ENCODE peak calls at places on chromosomes 1 and 21, in eight cellular contexts. One of them, this sample, is unnamed.

GRCh38 chr21:43733060-43733459 is 14.1 kb downstream of the PDXK start:
- DNase-seq in stimulated activated CD8-positive, alpha-beta memory T cell treated with anti-CD3 and anti-CD28 coated beads, Interleukin-4, amount 100 ng/mL, for 24 hours: no peak
- DNase-seq in AG10803: no peak
- DNase-seq in activated CD4-positive, CD25-positive, alpha-beta regulatory T cell: no peak
- DNase-seq in activated effector memory CD4-positive, alpha-beta T cell treated with Interleukin-2 at 50 U/mL for 16 hours: no peak
- DNase-seq in AG09309: no peak
- DNase-seq in brain pericyte: no peak
- DNase-seq in caudate nucleus: no peak
- DNase-seq in this sample: no peak

GRCh38 chr1:175317309-175317708 is 124.7 kb upstream of the KIAA0040 start:
- DNase-seq in brain pericyte: no peak
- DNase-seq in stimulated activated CD8-positive, alpha-beta memory T cell treated with anti-CD3 and anti-CD28 coated beads, Interleukin-4, amount 100 ng/mL, for 24 hours: no peak
- DNase-seq in activated CD4-positive, CD25-positive, alpha-beta regulatory T cell: no peak
- DNase-seq in AG09309: no peak
- DNase-seq in activated effector memory CD4-positive, alpha-beta T cell treated with Interleukin-2 at 50 U/mL for 16 hours: no peak
- DNase-seq in caudate nucleus: no peak
- DNase-seq in AG10803: no peak
- DNase-seq in this sample: no peak

GRCh38 chr1:232982238-232982944 is 32.0 kb downstream of the NTPCR start:
- DNase-seq in AG10803: peak
- DNase-seq in activated effector memory CD4-positive, alpha-beta T cell treated with Interleukin-2 at 50 U/mL for 16 hours: no peak
- DNase-seq in stimulated activated CD8-positive, alpha-beta memory T cell treated with anti-CD3 and anti-CD28 coated beads, Interleukin-4, amount 100 ng/mL, for 24 hours: no peak
- DNase-seq in activated CD4-positive, CD25-positive, alpha-beta regulatory T cell: no peak
- DNase-seq in brain pericyte: no peak
- DNase-seq in AG09309: peak
- DNase-seq in caudate nucleus: no peak
- DNase-seq in this sample: no peak

GRCh38 chr1:228368801-228369607 is 37.6 kb downstream of the TRIM11 start:
- DNase-seq in activated effector memory CD4-positive, alpha-beta T cell treated with Interleukin-2 at 50 U/mL for 16 hours: no peak
- DNase-seq in AG10803: no peak
- DNase-seq in stimulated activated CD8-positive, alpha-beta memory T cell treated with anti-CD3 and anti-CD28 coated beads, Interleukin-4, amount 100 ng/mL, for 24 hours: no peak
- DNase-seq in AG09309: no peak
- DNase-seq in caudate nucleus: no peak
- DNase-seq in activated CD4-positive, CD25-positive, alpha-beta regulatory T cell: no peak
- DNase-seq in brain pericyte: no peak
- DNase-seq in this sample: no peak

GRCh38 chr1:57111210-57111609 is 145.4 kb upstream of the C8B start:
- DNase-seq in AG09309: no peak
- DNase-seq in stimulated activated CD8-positive, alpha-beta memory T cell treated with anti-CD3 and anti-CD28 coated beads, Interleukin-4, amount 100 ng/mL, for 24 hours: no peak
- DNase-seq in AG10803: no peak
- DNase-seq in activated effector memory CD4-positive, alpha-beta T cell treated with Interleukin-2 at 50 U/mL for 16 hours: no peak
- DNase-seq in brain pericyte: no peak
- DNase-seq in activated CD4-positive, CD25-positive, alpha-beta regulatory T cell: no peak
- DNase-seq in caudate nucleus: no peak
- DNase-seq in this sample: no peak

GRCh38 chr1:64139877-64140276 is 63.5 kb upstream of the UBE2U start:
- DNase-seq in stimulated activated CD8-positive, alpha-beta memory T cell treated with anti-CD3 and anti-CD28 coated beads, Interleukin-4, amount 100 ng/mL, for 24 hours: no peak
- DNase-seq in AG10803: no peak
- DNase-seq in activated effector memory CD4-positive, alpha-beta T cell treated with Interleukin-2 at 50 U/mL for 16 hours: no peak
- DNase-seq in caudate nucleus: no peak
- DNase-seq in AG09309: no peak
- DNase-seq in activated CD4-positive, CD25-positive, alpha-beta regulatory T cell: no peak
- DNase-seq in brain pericyte: no peak
- DNase-seq in this sample: no peak

GRCh38 chr1:79128726-79129125 is 122.2 kb upstream of the ADGRL4 start:
- DNase-seq in activated effector memory CD4-positive, alpha-beta T cell treated with Interleukin-2 at 50 U/mL for 16 hours: no peak
- DNase-seq in stimulated activated CD8-positive, alpha-beta memory T cell treated with anti-CD3 and anti-CD28 coated beads, Interleukin-4, amount 100 ng/mL, for 24 hours: no peak
- DNase-seq in AG10803: peak
- DNase-seq in brain pericyte: peak
- DNase-seq in AG09309: peak
- DNase-seq in activated CD4-positive, CD25-positive, alpha-beta regulatory T cell: no peak
- DNase-seq in caudate nucleus: no peak
- DNase-seq in this sample: no peak

GRCh38 chr1:236027096-236027495 is 37.8 kb downstream of the NID1 start:
- DNase-seq in AG09309: no peak
- DNase-seq in brain pericyte: no peak
- DNase-seq in AG10803: no peak
- DNase-seq in activated effector memory CD4-positive, alpha-beta T cell treated with Interleukin-2 at 50 U/mL for 16 hours: no peak
- DNase-seq in caudate nucleus: no peak
- DNase-seq in stimulated activated CD8-positive, alpha-beta memory T cell treated with anti-CD3 and anti-CD28 coated beads, Interleukin-4, amount 100 ng/mL, for 24 hours: no peak
- DNase-seq in activated CD4-positive, CD25-positive, alpha-beta regulatory T cell: no peak
- DNase-seq in this sample: no peak

GRCh38 chr21:25563399-25564116 is 43.7 kb downstream of the MRPL39 start:
- DNase-seq in activated effector memory CD4-positive, alpha-beta T cell treated with Interleukin-2 at 50 U/mL for 16 hours: no peak
- DNase-seq in brain pericyte: no peak
- DNase-seq in AG10803: peak
- DNase-seq in activated CD4-positive, CD25-positive, alpha-beta regulatory T cell: no peak
- DNase-seq in AG09309: no peak
- DNase-seq in stimulated activated CD8-positive, alpha-beta memory T cell treated with anti-CD3 and anti-CD28 coated beads, Interleukin-4, amount 100 ng/mL, for 24 hours: no peak
- DNase-seq in caudate nucleus: no peak
- DNase-seq in this sample: no peak

GRCh38 chr1:79193211-79194079 is 186.9 kb upstream of the ADGRL4 start:
- DNase-seq in caudate nucleus: no peak
- DNase-seq in AG10803: peak
- DNase-seq in brain pericyte: peak
- DNase-seq in stimulated activated CD8-positive, alpha-beta memory T cell treated with anti-CD3 and anti-CD28 coated beads, Interleukin-4, amount 100 ng/mL, for 24 hours: no peak
- DNase-seq in AG09309: peak
- DNase-seq in activated CD4-positive, CD25-positive, alpha-beta regulatory T cell: no peak
- DNase-seq in activated effector memory CD4-positive, alpha-beta T cell treated with Interleukin-2 at 50 U/mL for 16 hours: no peak
- DNase-seq in this sample: no peak

GRCh38 chr1:217138173-217138838 is 415.1 kb upstream of the ESRRG start:
- DNase-seq in activated effector memory CD4-positive, alpha-beta T cell treated with Interleukin-2 at 50 U/mL for 16 hours: no peak
- DNase-seq in stimulated activated CD8-positive, alpha-beta memory T cell treated with anti-CD3 and anti-CD28 coated beads, Interleukin-4, amount 100 ng/mL, for 24 hours: no peak
- DNase-seq in AG10803: no peak
- DNase-seq in AG09309: no peak
- DNase-seq in activated CD4-positive, CD25-positive, alpha-beta regulatory T cell: no peak
- DNase-seq in caudate nucleus: no peak
- DNase-seq in brain pericyte: no peak
- DNase-seq in this sample: no peak

GRCh38 chr1:109669246-109669948 is 1.5 kb downstream of the GSTM2 start:
- DNase-seq in AG09309: no peak
- DNase-seq in caudate nucleus: no peak
- DNase-seq in brain pericyte: no peak
- DNase-seq in activated effector memory CD4-positive, alpha-beta T cell treated with Interleukin-2 at 50 U/mL for 16 hours: no peak
- DNase-seq in AG10803: no peak
- DNase-seq in stimulated activated CD8-positive, alpha-beta memory T cell treated with anti-CD3 and anti-CD28 coated beads, Interleukin-4, amount 100 ng/mL, for 24 hours: no peak
- DNase-seq in activated CD4-positive, CD25-positive, alpha-beta regulatory T cell: no peak
- DNase-seq in this sample: no peak

GRCh38 chr1:70361727-70362413 is 7.3 kb upstream of the ANKRD13C start:
- DNase-seq in caudate nucleus: no peak
- DNase-seq in brain pericyte: no peak
- DNase-seq in AG09309: no peak
- DNase-seq in activated effector memory CD4-positive, alpha-beta T cell treated with Interleukin-2 at 50 U/mL for 16 hours: no peak
- DNase-seq in AG10803: peak
- DNase-seq in activated CD4-positive, CD25-positive, alpha-beta regulatory T cell: no peak
- DNase-seq in stimulated activated CD8-positive, alpha-beta memory T cell treated with anti-CD3 and anti-CD28 coated beads, Interleukin-4, amount 100 ng/mL, for 24 hours: no peak
- DNase-seq in this sample: no peak

GRCh38 chr1:77585610-77586314 is 96.7 kb downstream of the ZZZ3 start:
- DNase-seq in brain pericyte: no peak
- DNase-seq in activated CD4-positive, CD25-positive, alpha-beta regulatory T cell: no peak
- DNase-seq in AG09309: no peak
- DNase-seq in AG10803: no peak
- DNase-seq in activated effector memory CD4-positive, alpha-beta T cell treated with Interleukin-2 at 50 U/mL for 16 hours: no peak
- DNase-seq in stimulated activated CD8-positive, alpha-beta memory T cell treated with anti-CD3 and anti-CD28 coated beads, Interleukin-4, amount 100 ng/mL, for 24 hours: no peak
- DNase-seq in caudate nucleus: no peak
- DNase-seq in this sample: no peak

GRCh38 chr1:235954306-235955283 is 87.9 kb upstream of the LYST start:
- DNase-seq in caudate nucleus: no peak
- DNase-seq in AG10803: peak
- DNase-seq in stimulated activated CD8-positive, alpha-beta memory T cell treated with anti-CD3 and anti-CD28 coated beads, Interleukin-4, amount 100 ng/mL, for 24 hours: no peak
- DNase-seq in activated CD4-positive, CD25-positive, alpha-beta regulatory T cell: no peak
- DNase-seq in activated effector memory CD4-positive, alpha-beta T cell treated with Interleukin-2 at 50 U/mL for 16 hours: peak
- DNase-seq in AG09309: no peak
- DNase-seq in brain pericyte: no peak
- DNase-seq in this sample: peak

GRCh38 chr1:85584264-85584781 is 3.8 kb downstream of the CCN1 start:
- DNase-seq in activated CD4-positive, CD25-positive, alpha-beta regulatory T cell: no peak
- DNase-seq in brain pericyte: no peak
- DNase-seq in stimulated activated CD8-positive, alpha-beta memory T cell treated with anti-CD3 and anti-CD28 coated beads, Interleukin-4, amount 100 ng/mL, for 24 hours: no peak
- DNase-seq in AG10803: peak
- DNase-seq in caudate nucleus: no peak
- DNase-seq in activated effector memory CD4-positive, alpha-beta T cell treated with Interleukin-2 at 50 U/mL for 16 hours: no peak
- DNase-seq in AG09309: peak
- DNase-seq in this sample: no peak

GRCh38 chr1:62439652-62440371 is 3.0 kb downstream of the USP1 start:
- DNase-seq in stimulated activated CD8-positive, alpha-beta memory T cell treated with anti-CD3 and anti-CD28 coated beads, Interleukin-4, amount 100 ng/mL, for 24 hours: no peak
- DNase-seq in brain pericyte: no peak
- DNase-seq in AG10803: no peak
- DNase-seq in activated effector memory CD4-positive, alpha-beta T cell treated with Interleukin-2 at 50 U/mL for 16 hours: no peak
- DNase-seq in caudate nucleus: no peak
- DNase-seq in activated CD4-positive, CD25-positive, alpha-beta regulatory T cell: no peak
- DNase-seq in AG09309: no peak
- DNase-seq in this sample: peak

GRCh38 chr21:23579573-23579972 is 2027.7 kb downstream of the MRPL39 start:
- DNase-seq in brain pericyte: no peak
- DNase-seq in stimulated activated CD8-positive, alpha-beta memory T cell treated with anti-CD3 and anti-CD28 coated beads, Interleukin-4, amount 100 ng/mL, for 24 hours: no peak
- DNase-seq in activated effector memory CD4-positive, alpha-beta T cell treated with Interleukin-2 at 50 U/mL for 16 hours: no peak
- DNase-seq in AG09309: no peak
- DNase-seq in AG10803: no peak
- DNase-seq in activated CD4-positive, CD25-positive, alpha-beta regulatory T cell: no peak
- DNase-seq in caudate nucleus: no peak
- DNase-seq in this sample: no peak

GRCh38 chr1:28582248-28582615 is 9.8 kb upstream of the RAB42 start:
- DNase-seq in AG10803: peak
- DNase-seq in activated effector memory CD4-positive, alpha-beta T cell treated with Interleukin-2 at 50 U/mL for 16 hours: no peak
- DNase-seq in caudate nucleus: no peak
- DNase-seq in stimulated activated CD8-positive, alpha-beta memory T cell treated with anti-CD3 and anti-CD28 coated beads, Interleukin-4, amount 100 ng/mL, for 24 hours: no peak
- DNase-seq in activated CD4-positive, CD25-positive, alpha-beta regulatory T cell: no peak
- DNase-seq in AG09309: no peak
- DNase-seq in brain pericyte: no peak
- DNase-seq in this sample: no peak

GRCh38 chr1:161730050-161730564 is 8.8 kb downstream of the FCRLB start:
- DNase-seq in activated CD4-positive, CD25-positive, alpha-beta regulatory T cell: no peak
- DNase-seq in stimulated activated CD8-positive, alpha-beta memory T cell treated with anti-CD3 and anti-CD28 coated beads, Interleukin-4, amount 100 ng/mL, for 24 hours: peak
- DNase-seq in AG09309: no peak
- DNase-seq in caudate nucleus: no peak
- DNase-seq in activated effector memory CD4-positive, alpha-beta T cell treated with Interleukin-2 at 50 U/mL for 16 hours: no peak
- DNase-seq in brain pericyte: no peak
- DNase-seq in AG10803: peak
- DNase-seq in this sample: no peak

GRCh38 chr1:228647523-228648444 is 87.5 kb upstream of the RHOU start:
- DNase-seq in activated CD4-positive, CD25-positive, alpha-beta regulatory T cell: no peak
- DNase-seq in AG10803: peak
- DNase-seq in brain pericyte: no peak
- DNase-seq in caudate nucleus: no peak
- DNase-seq in activated effector memory CD4-positive, alpha-beta T cell treated with Interleukin-2 at 50 U/mL for 16 hours: no peak
- DNase-seq in AG09309: no peak
- DNase-seq in stimulated activated CD8-positive, alpha-beta memory T cell treated with anti-CD3 and anti-CD28 coated beads, Interleukin-4, amount 100 ng/mL, for 24 hours: no peak
- DNase-seq in this sample: no peak

GRCh38 chr1:98965394-98965793 is 39.3 kb downstream of the PLPPR5 start:
- DNase-seq in AG09309: no peak
- DNase-seq in caudate nucleus: no peak
- DNase-seq in brain pericyte: no peak
- DNase-seq in AG10803: no peak
- DNase-seq in stimulated activated CD8-positive, alpha-beta memory T cell treated with anti-CD3 and anti-CD28 coated beads, Interleukin-4, amount 100 ng/mL, for 24 hours: no peak
- DNase-seq in activated effector memory CD4-positive, alpha-beta T cell treated with Interleukin-2 at 50 U/mL for 16 hours: no peak
- DNase-seq in activated CD4-positive, CD25-positive, alpha-beta regulatory T cell: no peak
- DNase-seq in this sample: no peak

GRCh38 chr1:174158767-174159252 is 510 bp upstream of the RABGAP1L start:
- DNase-seq in AG10803: no peak
- DNase-seq in activated CD4-positive, CD25-positive, alpha-beta regulatory T cell: no peak
- DNase-seq in activated effector memory CD4-positive, alpha-beta T cell treated with Interleukin-2 at 50 U/mL for 16 hours: no peak
- DNase-seq in stimulated activated CD8-positive, alpha-beta memory T cell treated with anti-CD3 and anti-CD28 coated beads, Interleukin-4, amount 100 ng/mL, for 24 hours: no peak
- DNase-seq in caudate nucleus: no peak
- DNase-seq in brain pericyte: no peak
- DNase-seq in AG09309: no peak
- DNase-seq in this sample: no peak

GRCh38 chr1:159686599-159687299 is 27.6 kb downstream of the CRP start:
- DNase-seq in activated effector memory CD4-positive, alpha-beta T cell treated with Interleukin-2 at 50 U/mL for 16 hours: no peak
- DNase-seq in AG09309: no peak
- DNase-seq in activated CD4-positive, CD25-positive, alpha-beta regulatory T cell: no peak
- DNase-seq in brain pericyte: no peak
- DNase-seq in caudate nucleus: no peak
- DNase-seq in stimulated activated CD8-positive, alpha-beta memory T cell treated with anti-CD3 and anti-CD28 coated beads, Interleukin-4, amount 100 ng/mL, for 24 hours: no peak
- DNase-seq in AG10803: no peak
- DNase-seq in this sample: no peak

GRCh38 chr1:51170342-51170741 is 65.7 kb upstream of the RNF11 start:
- DNase-seq in stimulated activated CD8-positive, alpha-beta memory T cell treated with anti-CD3 and anti-CD28 coated beads, Interleukin-4, amount 100 ng/mL, for 24 hours: no peak
- DNase-seq in AG09309: no peak
- DNase-seq in activated effector memory CD4-positive, alpha-beta T cell treated with Interleukin-2 at 50 U/mL for 16 hours: no peak
- DNase-seq in AG10803: no peak
- DNase-seq in caudate nucleus: no peak
- DNase-seq in brain pericyte: no peak
- DNase-seq in activated CD4-positive, CD25-positive, alpha-beta regulatory T cell: no peak
- DNase-seq in this sample: no peak

GRCh38 chr1:167905182-167905581 is 8.8 kb downstream of the ADCY10 start:
- DNase-seq in activated CD4-positive, CD25-positive, alpha-beta regulatory T cell: no peak
- DNase-seq in brain pericyte: no peak
- DNase-seq in activated effector memory CD4-positive, alpha-beta T cell treated with Interleukin-2 at 50 U/mL for 16 hours: no peak
- DNase-seq in stimulated activated CD8-positive, alpha-beta memory T cell treated with anti-CD3 and anti-CD28 coated beads, Interleukin-4, amount 100 ng/mL, for 24 hours: no peak
- DNase-seq in AG10803: no peak
- DNase-seq in AG09309: no peak
- DNase-seq in caudate nucleus: no peak
- DNase-seq in this sample: no peak

GRCh38 chr1:94935059-94935458 is 8.1 kb upstream of the CNN3 start:
- DNase-seq in stimulated activated CD8-positive, alpha-beta memory T cell treated with anti-CD3 and anti-CD28 coated beads, Interleukin-4, amount 100 ng/mL, for 24 hours: no peak
- DNase-seq in activated effector memory CD4-positive, alpha-beta T cell treated with Interleukin-2 at 50 U/mL for 16 hours: no peak
- DNase-seq in brain pericyte: no peak
- DNase-seq in caudate nucleus: no peak
- DNase-seq in AG09309: no peak
- DNase-seq in activated CD4-positive, CD25-positive, alpha-beta regulatory T cell: no peak
- DNase-seq in AG10803: no peak
- DNase-seq in this sample: no peak

GRCh38 chr1:203534526-203534925 is 40.6 kb downstream of the OPTC start:
- DNase-seq in stimulated activated CD8-positive, alpha-beta memory T cell treated with anti-CD3 and anti-CD28 coated beads, Interleukin-4, amount 100 ng/mL, for 24 hours: no peak
- DNase-seq in brain pericyte: no peak
- DNase-seq in caudate nucleus: no peak
- DNase-seq in activated effector memory CD4-positive, alpha-beta T cell treated with Interleukin-2 at 50 U/mL for 16 hours: no peak
- DNase-seq in activated CD4-positive, CD25-positive, alpha-beta regulatory T cell: no peak
- DNase-seq in AG09309: peak
- DNase-seq in AG10803: peak
- DNase-seq in this sample: no peak

GRCh38 chr1:37305108-37305507 is 169.3 kb upstream of the ZC3H12A start:
- DNase-seq in AG09309: no peak
- DNase-seq in caudate nucleus: no peak
- DNase-seq in brain pericyte: no peak
- DNase-seq in activated effector memory CD4-positive, alpha-beta T cell treated with Interleukin-2 at 50 U/mL for 16 hours: no peak
- DNase-seq in activated CD4-positive, CD25-positive, alpha-beta regulatory T cell: no peak
- DNase-seq in stimulated activated CD8-positive, alpha-beta memory T cell treated with anti-CD3 and anti-CD28 coated beads, Interleukin-4, amount 100 ng/mL, for 24 hours: no peak
- DNase-seq in AG10803: no peak
- DNase-seq in this sample: no peak

GRCh38 chr1:68490046-68490651 is 6.7 kb downstream of the DEPDC1 start:
- DNase-seq in activated effector memory CD4-positive, alpha-beta T cell treated with Interleukin-2 at 50 U/mL for 16 hours: no peak
- DNase-seq in caudate nucleus: no peak
- DNase-seq in activated CD4-positive, CD25-positive, alpha-beta regulatory T cell: no peak
- DNase-seq in stimulated activated CD8-positive, alpha-beta memory T cell treated with anti-CD3 and anti-CD28 coated beads, Interleukin-4, amount 100 ng/mL, for 24 hours: no peak
- DNase-seq in AG09309: no peak
- DNase-seq in brain pericyte: no peak
- DNase-seq in AG10803: no peak
- DNase-seq in this sample: no peak

This sample was measured in GM12891.